ENCODE peak calls at places on chromosomes 13 and 19, in five cellular contexts. One of them, this sample, is unnamed.

GRCh38 chr19:5623397-5624153 is 692 bp downstream of the SAFB start:
- DNase-seq in PC-9: no peak
- DNase-seq in heart right ventricle: peak; percentile 13
- DNase-seq in astrocyte: no peak
- DNase-seq in HCT116: no peak
- DNase-seq in this sample: no peak

GRCh38 chr19:43423779-43424178 is 9.1 kb downstream of the TEX101 start:
- DNase-seq in PC-9: no peak
- DNase-seq in heart right ventricle: no peak
- DNase-seq in astrocyte: no peak
- DNase-seq in HCT116: no peak
- DNase-seq in this sample: no peak

GRCh38 chr19:34974631-34975030 is 10.6 kb upstream of the ZNF792 start:
- DNase-seq in PC-9: no peak
- DNase-seq in heart right ventricle: no peak
- DNase-seq in astrocyte: no peak
- DNase-seq in HCT116: no peak
- DNase-seq in this sample: no peak

GRCh38 chr13:78609464-78610205 is 6.3 kb upstream of the POU4F1 start:
- DNase-seq in PC-9: no peak
- DNase-seq in heart right ventricle: no peak
- DNase-seq in astrocyte: no peak
- DNase-seq in HCT116: no peak
- DNase-seq in this sample: no peak

GRCh38 chr19:42185281-42185680 is 32.2 kb downstream of the DEDD2 start:
- DNase-seq in PC-9: no peak
- DNase-seq in heart right ventricle: no peak
- DNase-seq in astrocyte: peak; percentile 22
- DNase-seq in HCT116: no peak
- DNase-seq in this sample: no peak

GRCh38 chr13:73702419-73703071 is 431.7 kb downstream of the KLF12 start:
- DNase-seq in PC-9: no peak
- DNase-seq in heart right ventricle: no peak
- DNase-seq in astrocyte: no peak
- DNase-seq in HCT116: no peak
- DNase-seq in this sample: no peak

GRCh38 chr13:88979465-88980180 is 1308.5 kb downstream of the SLITRK5 start:
- DNase-seq in PC-9: no peak
- DNase-seq in heart right ventricle: peak; percentile 21
- DNase-seq in astrocyte: peak; percentile 0
- DNase-seq in HCT116: no peak
- DNase-seq in this sample: no peak

GRCh38 chr19:35797663-35798062 is 15.0 kb downstream of the PRODH2 start:
- DNase-seq in PC-9: no peak
- DNase-seq in heart right ventricle: no peak
- DNase-seq in astrocyte: no peak
- DNase-seq in HCT116: no peak
- DNase-seq in this sample: peak; percentile 17

GRCh38 chr19:11587973-11588631 is 9.2 kb upstream of the ZNF627 start:
- DNase-seq in PC-9: no peak
- DNase-seq in heart right ventricle: no peak
- DNase-seq in astrocyte: no peak
- DNase-seq in HCT116: no peak
- DNase-seq in this sample: no peak

GRCh38 chr19:39448271-39448670 is 2.9 kb downstream of the SUPT5H start:
- DNase-seq in PC-9: peak; percentile 69
- DNase-seq in heart right ventricle: no peak
- DNase-seq in astrocyte: peak; percentile 60
- DNase-seq in HCT116: no peak
- DNase-seq in this sample: no peak

GRCh38 chr19:29547361-29547960 is 21.7 kb downstream of the VSTM2B start:
- DNase-seq in PC-9: no peak
- DNase-seq in heart right ventricle: no peak
- DNase-seq in astrocyte: no peak
- DNase-seq in HCT116: no peak
- DNase-seq in this sample: no peak

GRCh38 chr19:13859361-13859880 is 17.5 kb upstream of the NANOS3 start:
- DNase-seq in PC-9: peak; percentile 34
- DNase-seq in heart right ventricle: no peak
- DNase-seq in astrocyte: peak; percentile 51
- DNase-seq in HCT116: no peak
- DNase-seq in this sample: no peak

GRCh38 chr19:40613669-40614594 is 12.8 kb downstream of the LTBP4 start:
- DNase-seq in PC-9: peak; percentile 82
- DNase-seq in heart right ventricle: peak; percentile 82
- DNase-seq in astrocyte: peak; percentile 81
- DNase-seq in HCT116: peak; percentile 89
- DNase-seq in this sample: no peak

DNA sequence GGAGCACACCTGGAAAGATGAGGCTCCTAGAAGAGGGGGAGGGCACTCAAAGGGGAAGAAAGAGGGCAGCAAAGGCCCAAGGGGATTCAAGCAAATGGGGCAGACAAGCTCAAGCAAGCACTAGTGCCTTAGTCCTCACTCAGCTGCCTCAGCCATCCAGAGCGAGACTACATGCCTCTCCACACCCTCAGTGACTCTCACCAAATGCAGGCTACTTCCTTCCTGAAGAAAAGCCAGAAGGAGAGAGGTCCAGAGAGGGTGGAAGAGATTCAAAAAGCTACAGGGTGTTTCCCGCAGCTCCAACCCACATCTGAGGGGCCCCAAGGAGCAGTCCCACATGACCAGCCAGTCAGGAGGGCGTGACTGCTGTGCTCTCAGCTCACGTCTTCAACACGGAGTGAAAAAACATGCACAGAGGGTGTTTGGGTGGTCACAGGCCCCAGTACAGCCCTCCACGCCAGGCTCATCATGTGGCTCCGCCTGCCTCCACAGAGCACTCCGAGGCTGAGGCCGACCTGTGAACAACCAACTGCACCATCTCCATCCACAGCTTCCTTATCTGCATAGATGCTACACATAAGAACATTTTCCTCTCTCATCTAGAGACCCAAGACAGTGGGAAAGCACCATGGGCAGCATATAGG is 40.4 kb downstream of the MIPEP start:
- DNase-seq in PC-9: peak; percentile 15
- DNase-seq in heart right ventricle: no peak
- DNase-seq in astrocyte: no peak
- DNase-seq in HCT116: no peak
- DNase-seq in this sample: no peak
- H3K27ac ChIP-seq in PC-9: no peak overlapping the region
- H3K27ac ChIP-seq in heart right ventricle: no peak overlapping the region
- H3K27ac ChIP-seq in astrocyte: no peak overlapping the region
- H3K27ac ChIP-seq in HCT116: no peak overlapping the region
- H3K27ac ChIP-seq in this sample: no peak overlapping the region

GRCh38 chr13:106513025-106513424 is 22.4 kb downstream of the EFNB2 start:
- DNase-seq in PC-9: no peak
- DNase-seq in heart right ventricle: no peak
- DNase-seq in astrocyte: peak; percentile 73
- DNase-seq in HCT116: no peak
- DNase-seq in this sample: no peak
- H3K27ac ChIP-seq in PC-9: peak overlapping the region; percentile 2
- H3K27ac ChIP-seq in heart right ventricle: no peak overlapping the region
- H3K27ac ChIP-seq in astrocyte: peak overlapping the region; percentile 60
- H3K27ac ChIP-seq in HCT116: no peak overlapping the region
- H3K27ac ChIP-seq in this sample: no peak overlapping the region

GRCh38 chr19:55590109-55590508 is 9.2 kb downstream of the FIZ1 start:
- DNase-seq in PC-9: no peak
- DNase-seq in heart right ventricle: no peak
- DNase-seq in astrocyte: no peak
- DNase-seq in HCT116: no peak
- DNase-seq in this sample: no peak

GRCh38 chr19:55584871-55585270 is 4.2 kb upstream of the ZNF579 start:
- DNase-seq in PC-9: no peak
- DNase-seq in heart right ventricle: no peak
- DNase-seq in astrocyte: no peak
- DNase-seq in HCT116: no peak
- DNase-seq in this sample: no peak

GRCh38 chr19:55585658-55586339 is 5.2 kb upstream of the ZNF579 start:
- DNase-seq in PC-9: no peak
- DNase-seq in heart right ventricle: peak; percentile 88
- DNase-seq in astrocyte: peak; percentile 63
- DNase-seq in HCT116: no peak
- DNase-seq in this sample: peak; percentile 45

GRCh38 chr19:55588738-55589137 is 8.1 kb upstream of the ZNF579 start:
- DNase-seq in PC-9: no peak
- DNase-seq in heart right ventricle: no peak
- DNase-seq in astrocyte: no peak
- DNase-seq in HCT116: no peak
- DNase-seq in this sample: no peak

GRCh38 chr19:55586976-55587668 is 6.5 kb upstream of the ZNF579 start:
- DNase-seq in PC-9: peak; percentile 96
- DNase-seq in heart right ventricle: peak; percentile 96
- DNase-seq in astrocyte: peak; percentile 72
- DNase-seq in HCT116: peak; percentile 85
- DNase-seq in this sample: peak; percentile 99
- H3K27ac ChIP-seq in PC-9: peak overlapping the region; percentile 11
- H3K27ac ChIP-seq in heart right ventricle: no peak overlapping the region
- H3K27ac ChIP-seq in astrocyte: no peak overlapping the region
- H3K27ac ChIP-seq in HCT116: no peak overlapping the region
- H3K27ac ChIP-seq in this sample: peak overlapping the region; percentile 19

GRCh38 chr13:91126806-91127205 is 220.7 kb upstream of the MIR17HG start:
- DNase-seq in PC-9: no peak
- DNase-seq in heart right ventricle: no peak
- DNase-seq in astrocyte: peak; percentile 36
- DNase-seq in HCT116: no peak
- DNase-seq in this sample: no peak
- H3K27ac ChIP-seq in PC-9: no peak overlapping the region
- H3K27ac ChIP-seq in heart right ventricle: no peak overlapping the region
- H3K27ac ChIP-seq in astrocyte: no peak overlapping the region
- H3K27ac ChIP-seq in HCT116: no peak overlapping the region
- H3K27ac ChIP-seq in this sample: no peak overlapping the region

GRCh38 chr19:54207908-54208783 is 7.5 kb downstream of the RPS9 start:
- DNase-seq in PC-9: peak; percentile 68
- DNase-seq in heart right ventricle: peak; percentile 78
- DNase-seq in astrocyte: peak; percentile 72
- DNase-seq in HCT116: no peak
- DNase-seq in this sample: peak; percentile 75
- H3K27ac ChIP-seq in PC-9: peak overlapping the region; percentile 60
- H3K27ac ChIP-seq in heart right ventricle: peak overlapping the region; percentile 80
- H3K27ac ChIP-seq in astrocyte: no peak overlapping the region
- H3K27ac ChIP-seq in HCT116: peak overlapping the region; percentile 18
- H3K27ac ChIP-seq in this sample: peak overlapping the region; percentile 97

GRCh38 chr19:51136891-51137551 is 5.1 kb upstream of the SIGLEC7 start:
- DNase-seq in PC-9: no peak
- DNase-seq in heart right ventricle: peak; percentile 34
- DNase-seq in astrocyte: no peak
- DNase-seq in HCT116: no peak
- DNase-seq in this sample: no peak

GRCh38 chr19:51136333-51136732 is 5.8 kb upstream of the SIGLEC7 start:
- DNase-seq in PC-9: no peak
- DNase-seq in heart right ventricle: no peak
- DNase-seq in astrocyte: no peak
- DNase-seq in HCT116: no peak
- DNase-seq in this sample: no peak

GRCh38 chr19:51139299-51140018 is 2.6 kb upstream of the SIGLEC7 start:
- DNase-seq in PC-9: no peak
- DNase-seq in heart right ventricle: no peak
- DNase-seq in astrocyte: no peak
- DNase-seq in HCT116: no peak
- DNase-seq in this sample: no peak

GRCh38 chr19:51138549-51138979 is 3.5 kb upstream of the SIGLEC7 start:
- DNase-seq in PC-9: no peak
- DNase-seq in heart right ventricle: peak; percentile 29
- DNase-seq in astrocyte: no peak
- DNase-seq in HCT116: no peak
- DNase-seq in this sample: no peak

GRCh38 chr19:51137812-51138425 is 4.2 kb upstream of the SIGLEC7 start:
- DNase-seq in PC-9: no peak
- DNase-seq in heart right ventricle: no peak
- DNase-seq in astrocyte: no peak
- DNase-seq in HCT116: no peak
- DNase-seq in this sample: no peak
- H3K27ac ChIP-seq in PC-9: no peak overlapping the region
- H3K27ac ChIP-seq in heart right ventricle: peak overlapping the region; percentile 44
- H3K27ac ChIP-seq in astrocyte: no peak overlapping the region
- H3K27ac ChIP-seq in HCT116: no peak overlapping the region
- H3K27ac ChIP-seq in this sample: peak overlapping the region; percentile 38

GRCh38 chr13:110404321-110404720 is 97.2 kb downstream of the COL4A2 start:
- DNase-seq in PC-9: no peak
- DNase-seq in heart right ventricle: no peak
- DNase-seq in astrocyte: no peak
- DNase-seq in HCT116: no peak
- DNase-seq in this sample: no peak

GRCh38 chr13:110403721-110404120 is 96.6 kb downstream of the COL4A2 start:
- DNase-seq in PC-9: peak; percentile 3
- DNase-seq in heart right ventricle: no peak
- DNase-seq in astrocyte: peak; percentile 75
- DNase-seq in HCT116: no peak
- DNase-seq in this sample: no peak

GRCh38 chr13:110407531-110407930 is 100.4 kb downstream of the COL4A2 start:
- DNase-seq in PC-9: no peak
- DNase-seq in heart right ventricle: no peak
- DNase-seq in astrocyte: no peak
- DNase-seq in HCT116: no peak
- DNase-seq in this sample: no peak

GRCh38 chr13:110407021-110407420 is 99.9 kb downstream of the COL4A2 start:
- DNase-seq in PC-9: no peak
- DNase-seq in heart right ventricle: no peak
- DNase-seq in astrocyte: no peak
- DNase-seq in HCT116: no peak
- DNase-seq in this sample: no peak

GRCh38 chr13:110405597-110406450 is 98.7 kb downstream of the COL4A2 start:
- DNase-seq in PC-9: no peak
- DNase-seq in heart right ventricle: no peak
- DNase-seq in astrocyte: peak; percentile 96
- DNase-seq in HCT116: no peak
- DNase-seq in this sample: no peak
- H3K27ac ChIP-seq in PC-9: no peak overlapping the region
- H3K27ac ChIP-seq in heart right ventricle: peak overlapping the region; percentile 50
- H3K27ac ChIP-seq in astrocyte: peak overlapping the region; percentile 85
- H3K27ac ChIP-seq in HCT116: no peak overlapping the region
- H3K27ac ChIP-seq in this sample: no peak overlapping the region